ENCODE peak calls at places on chromosome 1, in eight cellular contexts. One of them, this sample, is unnamed.

GRCh38 chr1:170680428-170680827 is 16.5 kb downstream of the PRRX1 start:
- DNase-seq in astrocyte of the cerebellum: peak; percentile 76
- DNase-seq in fibroblast of pulmonary artery: peak; percentile 67
- DNase-seq in cardiac fibroblast: peak; percentile 89
- DNase-seq in AG04450: peak; percentile 78
- DNase-seq in GM12865: no peak
- DNase-seq in Caco-2: no peak
- DNase-seq in heart left ventricle: no peak
- DNase-seq in this sample: no peak

GRCh38 chr1:219147571-219148019 is 26.1 kb upstream of the LYPLAL1 start:
- DNase-seq in astrocyte of the cerebellum: no peak
- DNase-seq in GM12865: no peak
- DNase-seq in cardiac fibroblast: no peak
- DNase-seq in heart left ventricle: no peak
- DNase-seq in AG04450: no peak
- DNase-seq in Caco-2: no peak
- DNase-seq in fibroblast of pulmonary artery: no peak
- DNase-seq in this sample: no peak

GRCh38 chr1:38507563-38507962 is 352.0 kb downstream of the RRAGC start:
- DNase-seq in Caco-2: no peak
- DNase-seq in astrocyte of the cerebellum: no peak
- DNase-seq in heart left ventricle: no peak
- DNase-seq in AG04450: no peak
- DNase-seq in cardiac fibroblast: no peak
- DNase-seq in fibroblast of pulmonary artery: no peak
- DNase-seq in GM12865: no peak
- DNase-seq in this sample: no peak

GRCh38 chr1:190067592-190067991 is 410.1 kb downstream of the BRINP3 start:
- DNase-seq in GM12865: peak; percentile 19
- DNase-seq in cardiac fibroblast: peak; percentile 3
- DNase-seq in heart left ventricle: no peak
- DNase-seq in astrocyte of the cerebellum: peak; percentile 22
- DNase-seq in fibroblast of pulmonary artery: peak; percentile 21
- DNase-seq in AG04450: peak; percentile 16
- DNase-seq in Caco-2: no peak
- DNase-seq in this sample: peak; percentile 60

GRCh38 chr1:56464294-56464693 is 115.1 kb downstream of the PLPP3 start:
- DNase-seq in Caco-2: no peak
- DNase-seq in AG04450: no peak
- DNase-seq in astrocyte of the cerebellum: no peak
- DNase-seq in GM12865: no peak
- DNase-seq in cardiac fibroblast: no peak
- DNase-seq in heart left ventricle: no peak
- DNase-seq in fibroblast of pulmonary artery: no peak
- DNase-seq in this sample: no peak

GRCh38 chr1:64733576-64734288 is 11.1 kb upstream of the RAVER2 start:
- DNase-seq in fibroblast of pulmonary artery: peak; percentile 42
- DNase-seq in cardiac fibroblast: peak; percentile 41
- DNase-seq in Caco-2: no peak
- DNase-seq in astrocyte of the cerebellum: peak; percentile 22
- DNase-seq in heart left ventricle: no peak
- DNase-seq in GM12865: no peak
- DNase-seq in AG04450: peak; percentile 8
- DNase-seq in this sample: no peak

GRCh38 chr1:58162952-58163550 is 383.5 kb downstream of the OMA1 start:
- DNase-seq in fibroblast of pulmonary artery: peak; percentile 74
- DNase-seq in astrocyte of the cerebellum: peak; percentile 49
- DNase-seq in AG04450: peak; percentile 15
- DNase-seq in GM12865: peak; percentile 40
- DNase-seq in heart left ventricle: peak; percentile 64
- DNase-seq in Caco-2: peak; percentile 47
- DNase-seq in cardiac fibroblast: peak; percentile 72
- DNase-seq in this sample: peak; percentile 69

GRCh38 chr1:186620951-186621350 is 59.3 kb downstream of the PTGS2 start:
- DNase-seq in heart left ventricle: no peak
- DNase-seq in AG04450: peak; percentile 26
- DNase-seq in fibroblast of pulmonary artery: peak; percentile 88
- DNase-seq in Caco-2: no peak
- DNase-seq in astrocyte of the cerebellum: peak; percentile 95
- DNase-seq in cardiac fibroblast: peak; percentile 89
- DNase-seq in GM12865: peak; percentile 68
- DNase-seq in this sample: peak; percentile 92

GRCh38 chr1:23889074-23889473 is 21.0 kb upstream of the FUCA1 start:
- DNase-seq in fibroblast of pulmonary artery: no peak
- DNase-seq in heart left ventricle: no peak
- DNase-seq in GM12865: peak; percentile 80
- DNase-seq in astrocyte of the cerebellum: no peak
- DNase-seq in AG04450: no peak
- DNase-seq in cardiac fibroblast: no peak
- DNase-seq in Caco-2: no peak
- DNase-seq in this sample: no peak

GRCh38 chr1:3651939-3652537 is at the start of gene TP73:
- DNase-seq in fibroblast of pulmonary artery: no peak
- DNase-seq in GM12865: peak; percentile 84
- DNase-seq in cardiac fibroblast: no peak
- DNase-seq in Caco-2: peak; percentile 64
- DNase-seq in AG04450: no peak
- DNase-seq in heart left ventricle: peak; percentile 33
- DNase-seq in astrocyte of the cerebellum: no peak
- DNase-seq in this sample: peak; percentile 27

GRCh38 chr1:213268221-213268620 is 217.2 kb downstream of the RPS6KC1 start:
- DNase-seq in astrocyte of the cerebellum: no peak
- DNase-seq in cardiac fibroblast: no peak
- DNase-seq in GM12865: no peak
- DNase-seq in Caco-2: no peak
- DNase-seq in AG04450: no peak
- DNase-seq in fibroblast of pulmonary artery: peak; percentile 27
- DNase-seq in heart left ventricle: no peak
- DNase-seq in this sample: peak; percentile 43

GRCh38 chr1:201094829-201095228 is 17.4 kb downstream of the CACNA1S start:
- DNase-seq in heart left ventricle: no peak
- DNase-seq in fibroblast of pulmonary artery: no peak
- DNase-seq in Caco-2: no peak
- DNase-seq in cardiac fibroblast: no peak
- DNase-seq in GM12865: no peak
- DNase-seq in astrocyte of the cerebellum: no peak
- DNase-seq in AG04450: no peak
- DNase-seq in this sample: no peak

GRCh38 chr1:169563650-169564049 is 22.6 kb downstream of the F5 start:
- DNase-seq in astrocyte of the cerebellum: no peak
- DNase-seq in GM12865: no peak
- DNase-seq in heart left ventricle: no peak
- DNase-seq in Caco-2: no peak
- DNase-seq in AG04450: no peak
- DNase-seq in fibroblast of pulmonary artery: no peak
- DNase-seq in cardiac fibroblast: no peak
- DNase-seq in this sample: no peak

GRCh38 chr1:35454616-35455015 is 102.6 kb downstream of the KIAA0319L start:
- DNase-seq in fibroblast of pulmonary artery: peak; percentile 91
- DNase-seq in cardiac fibroblast: peak; percentile 75
- DNase-seq in AG04450: peak; percentile 60
- DNase-seq in heart left ventricle: no peak
- DNase-seq in GM12865: peak; percentile 63
- DNase-seq in Caco-2: no peak
- DNase-seq in astrocyte of the cerebellum: no peak
- DNase-seq in this sample: peak; percentile 60

GRCh38 chr1:72620453-72620852 is 338.1 kb upstream of the NEGR1 start:
- DNase-seq in cardiac fibroblast: no peak
- DNase-seq in fibroblast of pulmonary artery: peak; percentile 14
- DNase-seq in heart left ventricle: no peak
- DNase-seq in GM12865: no peak
- DNase-seq in Caco-2: no peak
- DNase-seq in astrocyte of the cerebellum: no peak
- DNase-seq in AG04450: no peak
- DNase-seq in this sample: no peak

GRCh38 chr1:182095946-182096345 is 34.4 kb upstream of the ZNF648 start:
- DNase-seq in AG04450: no peak
- DNase-seq in astrocyte of the cerebellum: no peak
- DNase-seq in heart left ventricle: no peak
- DNase-seq in Caco-2: no peak
- DNase-seq in cardiac fibroblast: no peak
- DNase-seq in GM12865: no peak
- DNase-seq in fibroblast of pulmonary artery: no peak
- DNase-seq in this sample: peak; percentile 47

GRCh38 chr1:182091083-182091482 is 29.6 kb upstream of the ZNF648 start:
- DNase-seq in fibroblast of pulmonary artery: no peak
- DNase-seq in Caco-2: no peak
- DNase-seq in cardiac fibroblast: no peak
- DNase-seq in astrocyte of the cerebellum: no peak
- DNase-seq in heart left ventricle: no peak
- DNase-seq in GM12865: no peak
- DNase-seq in AG04450: no peak
- DNase-seq in this sample: no peak

GRCh38 chr1:182092336-182092735 is 30.8 kb upstream of the ZNF648 start:
- DNase-seq in GM12865: no peak
- DNase-seq in cardiac fibroblast: peak; percentile 19
- DNase-seq in fibroblast of pulmonary artery: peak; percentile 34
- DNase-seq in AG04450: no peak
- DNase-seq in heart left ventricle: no peak
- DNase-seq in Caco-2: no peak
- DNase-seq in astrocyte of the cerebellum: no peak
- DNase-seq in this sample: no peak

GRCh38 chr1:182098301-182098700 is 36.8 kb upstream of the ZNF648 start:
- DNase-seq in astrocyte of the cerebellum: no peak
- DNase-seq in cardiac fibroblast: no peak
- DNase-seq in fibroblast of pulmonary artery: no peak
- DNase-seq in GM12865: no peak
- DNase-seq in AG04450: no peak
- DNase-seq in Caco-2: no peak
- DNase-seq in heart left ventricle: no peak
- DNase-seq in this sample: no peak

GRCh38 chr1:182093781-182094180 is 32.3 kb upstream of the ZNF648 start:
- DNase-seq in AG04450: no peak
- DNase-seq in heart left ventricle: no peak
- DNase-seq in GM12865: no peak
- DNase-seq in Caco-2: no peak
- DNase-seq in cardiac fibroblast: no peak
- DNase-seq in fibroblast of pulmonary artery: no peak
- DNase-seq in astrocyte of the cerebellum: no peak
- DNase-seq in this sample: no peak
- H3K4me3 ChIP-seq in AG04450: no peak overlapping the region
- H3K4me3 ChIP-seq in heart left ventricle: no peak overlapping the region
- H3K4me3 ChIP-seq in GM12865: no peak overlapping the region
- H3K4me3 ChIP-seq in Caco-2: no peak overlapping the region
- H3K4me3 ChIP-seq in cardiac fibroblast: no peak overlapping the region
- H3K4me3 ChIP-seq in fibroblast of pulmonary artery: no peak overlapping the region
- H3K4me3 ChIP-seq in astrocyte of the cerebellum: no peak overlapping the region
- H3K4me3 ChIP-seq in this sample: no peak overlapping the region

DNA sequence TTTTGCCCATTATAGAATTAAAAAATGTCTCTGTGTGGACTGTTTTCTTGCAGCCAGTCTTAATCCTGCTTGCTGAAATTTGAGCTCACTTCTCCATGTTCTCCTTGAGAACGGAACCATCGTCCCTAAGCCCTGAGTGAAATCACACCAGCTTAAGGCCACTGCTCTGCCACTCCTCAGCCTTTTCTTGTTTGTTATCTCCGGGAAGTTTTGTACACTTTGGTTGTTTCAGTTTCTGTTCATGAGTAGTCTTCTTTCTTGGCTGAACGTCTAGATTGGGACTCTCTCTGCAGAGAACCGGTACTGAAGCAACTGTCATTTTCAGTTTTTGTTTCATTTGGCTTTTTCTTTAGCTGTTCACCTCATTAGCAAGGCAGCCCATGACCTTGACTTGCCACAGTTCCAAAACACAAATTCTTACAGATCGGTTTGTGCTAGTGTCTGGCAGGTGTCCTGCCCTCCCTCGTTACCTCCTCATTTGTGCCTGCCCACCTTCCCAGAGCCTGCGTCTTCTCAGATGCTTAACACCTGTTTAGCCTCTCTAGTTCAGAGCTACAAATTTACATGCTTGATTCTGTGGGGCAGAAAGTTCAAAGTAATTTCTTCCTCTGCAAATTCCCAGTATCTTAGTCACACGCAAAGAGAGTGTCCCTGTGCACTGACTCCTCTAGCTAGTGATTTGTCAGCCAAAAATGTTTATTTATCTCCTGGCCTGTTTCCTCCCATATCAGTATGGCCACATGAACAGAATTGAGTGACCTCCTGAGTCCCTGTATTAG is 12.4 kb downstream of the PSEN2 start:
- DNase-seq in cardiac fibroblast: peak; percentile 34
- DNase-seq in GM12865: peak; percentile 90
- DNase-seq in AG04450: peak; percentile 18
- DNase-seq in Caco-2: no peak
- DNase-seq in heart left ventricle: no peak
- DNase-seq in astrocyte of the cerebellum: no peak
- DNase-seq in fibroblast of pulmonary artery: no peak
- DNase-seq in this sample: no peak
- H3K4me3 ChIP-seq in cardiac fibroblast: no peak overlapping the region
- H3K4me3 ChIP-seq in GM12865: peak overlapping the region; percentile 32
- H3K4me3 ChIP-seq in AG04450: peak overlapping the region; percentile 33
- H3K4me3 ChIP-seq in Caco-2: no peak overlapping the region
- H3K4me3 ChIP-seq in heart left ventricle: peak overlapping the region; percentile 30
- H3K4me3 ChIP-seq in astrocyte of the cerebellum: no peak overlapping the region
- H3K4me3 ChIP-seq in fibroblast of pulmonary artery: no peak overlapping the region
- H3K4me3 ChIP-seq in this sample: no peak overlapping the region

GRCh38 chr1:43849670-43850069 is 83.9 kb upstream of the ARTN start:
- DNase-seq in cardiac fibroblast: no peak
- DNase-seq in Caco-2: no peak
- DNase-seq in fibroblast of pulmonary artery: no peak
- DNase-seq in AG04450: no peak
- DNase-seq in astrocyte of the cerebellum: no peak
- DNase-seq in heart left ventricle: no peak
- DNase-seq in GM12865: no peak
- DNase-seq in this sample: no peak
- H3K4me3 ChIP-seq in cardiac fibroblast: no peak overlapping the region
- H3K4me3 ChIP-seq in Caco-2: no peak overlapping the region
- H3K4me3 ChIP-seq in fibroblast of pulmonary artery: no peak overlapping the region
- H3K4me3 ChIP-seq in AG04450: no peak overlapping the region
- H3K4me3 ChIP-seq in astrocyte of the cerebellum: no peak overlapping the region
- H3K4me3 ChIP-seq in heart left ventricle: no peak overlapping the region
- H3K4me3 ChIP-seq in GM12865: no peak overlapping the region
- H3K4me3 ChIP-seq in this sample: no peak overlapping the region

GRCh38 chr1:43068911-43069310 is 103.2 kb downstream of the EBNA1BP2 start:
- DNase-seq in heart left ventricle: no peak
- DNase-seq in Caco-2: no peak
- DNase-seq in GM12865: no peak
- DNase-seq in fibroblast of pulmonary artery: no peak
- DNase-seq in cardiac fibroblast: no peak
- DNase-seq in astrocyte of the cerebellum: no peak
- DNase-seq in AG04450: no peak
- DNase-seq in this sample: no peak

GRCh38 chr1:43067233-43067745 is 104.8 kb downstream of the EBNA1BP2 start:
- DNase-seq in AG04450: no peak
- DNase-seq in cardiac fibroblast: no peak
- DNase-seq in fibroblast of pulmonary artery: no peak
- DNase-seq in astrocyte of the cerebellum: no peak
- DNase-seq in GM12865: no peak
- DNase-seq in heart left ventricle: no peak
- DNase-seq in Caco-2: no peak
- DNase-seq in this sample: no peak

GRCh38 chr1:43066578-43066977 is 105.5 kb downstream of the EBNA1BP2 start:
- DNase-seq in heart left ventricle: no peak
- DNase-seq in cardiac fibroblast: no peak
- DNase-seq in AG04450: no peak
- DNase-seq in astrocyte of the cerebellum: no peak
- DNase-seq in GM12865: no peak
- DNase-seq in Caco-2: no peak
- DNase-seq in fibroblast of pulmonary artery: no peak
- DNase-seq in this sample: no peak

GRCh38 chr1:43069481-43070050 is 102.5 kb downstream of the EBNA1BP2 start:
- DNase-seq in fibroblast of pulmonary artery: no peak
- DNase-seq in GM12865: no peak
- DNase-seq in astrocyte of the cerebellum: no peak
- DNase-seq in Caco-2: peak; percentile 62
- DNase-seq in heart left ventricle: no peak
- DNase-seq in cardiac fibroblast: peak; percentile 31
- DNase-seq in AG04450: no peak
- DNase-seq in this sample: no peak

GRCh38 chr1:43067856-43068751 is 104.0 kb downstream of the EBNA1BP2 start:
- DNase-seq in heart left ventricle: peak; percentile 26
- DNase-seq in astrocyte of the cerebellum: no peak
- DNase-seq in fibroblast of pulmonary artery: no peak
- DNase-seq in cardiac fibroblast: no peak
- DNase-seq in Caco-2: no peak
- DNase-seq in AG04450: no peak
- DNase-seq in GM12865: peak; percentile 28
- DNase-seq in this sample: no peak
- H3K4me3 ChIP-seq in heart left ventricle: peak overlapping the region; percentile 51
- H3K4me3 ChIP-seq in astrocyte of the cerebellum: peak overlapping the region; percentile 6
- H3K4me3 ChIP-seq in fibroblast of pulmonary artery: peak overlapping the region; percentile 36
- H3K4me3 ChIP-seq in cardiac fibroblast: peak overlapping the region; percentile 41
- H3K4me3 ChIP-seq in Caco-2: no peak overlapping the region
- H3K4me3 ChIP-seq in AG04450: peak overlapping the region; percentile 32
- H3K4me3 ChIP-seq in GM12865: no peak overlapping the region
- H3K4me3 ChIP-seq in this sample: no peak overlapping the region

This sample was measured in mammary epithelial cell.